ENCODE peak calls at places on chromosomes 13 and 19, in six cellular contexts. I is AG04450; O is CD8-positive, alpha-beta T cell; D is CD4-positive, alpha-beta T cell; N is testis; M is SJSA1. V is an unnamed sample.

GRCh38 chr19:40831502-40832430 is 18.5 kb downstream of the CYP2A6 start:
- DNase-seq in D (no peak), I (peak; percentile 96), O (no peak), N (no peak), M (no peak), V (peak; percentile 98)

GRCh38 chr13:39455534-39456175 is 147.3 kb downstream of the LHFPL6 start:
- DNase-seq in O (no peak), I (no peak), M (peak; percentile 3), N (no peak), D (no peak), V (no peak)

GRCh38 chr13:36352350-36352749 is 6.2 kb upstream of the SPART start:
- DNase-seq in M (peak; percentile 44), O (no peak), D (no peak), N (no peak), I (no peak), V (no peak)

GRCh38 chr13:20715340-20715732 is 11.8 kb downstream of the IL17D start:
- DNase-seq in O (no peak), D (no peak), M (no peak), I (no peak), N (no peak), V (no peak)

GRCh38 chr19:41755328-41755913 is at the start of gene CEACAM6:
- DNase-seq in N (no peak), M (no peak), O (no peak), D (no peak), I (no peak), V (peak; percentile 86)

GRCh38 chr13:37617162-37617561 is 18.6 kb upstream of the POSTN start:
- DNase-seq in M (peak; percentile 90), N (no peak), D (no peak), I (no peak), O (no peak), V (peak; percentile 14)

GRCh38 chr13:100619940-100620339 is 31.4 kb upstream of the GGACT start:
- DNase-seq in N (no peak), D (no peak), I (no peak), M (no peak), O (no peak), V (no peak)

GRCh38 chr13:43522788-43523187 is 264.0 kb downstream of the ENOX1 start:
- DNase-seq in D (no peak), M (peak; percentile 6), N (no peak), I (no peak), O (no peak), V (no peak)

GRCh38 chr13:93857126-93857525 is 622.4 kb downstream of the DCT start:
- DNase-seq in O (no peak), D (no peak), M (no peak), N (no peak), I (peak; percentile 20), V (no peak)

GRCh38 chr19:2306971-2307370 is 983 bp downstream of the LINGO3 start:
- DNase-seq in D (no peak), M (no peak), N (no peak), O (no peak), I (no peak), V (no peak)

GRCh38 chr13:20161275-20161950 is 561 bp upstream of the GJA3 start:
- DNase-seq in I (no peak), M (no peak), N (peak; percentile 61), O (peak; percentile 51), D (peak; percentile 54), V (no peak)

GRCh38 chr13:109140777-109141354 is 511.5 kb downstream of the MYO16 start:
- DNase-seq in D (no peak), O (no peak), I (no peak), N (no peak), M (no peak), V (no peak)

GRCh38 chr19:1672038-1672768 is 19.8 kb upstream of the TCF3 start:
- DNase-seq in O (peak; percentile 52), I (no peak), D (peak; percentile 70), M (peak; percentile 15), N (peak; percentile 42), V (peak; percentile 38)

GRCh38 chr13:97979556-97979955 is 26.1 kb downstream of the IPO5 start:
- DNase-seq in I (no peak), M (no peak), D (no peak), O (no peak), N (no peak), V (no peak)

GRCh38 chr13:97976551-97977375 is 23.3 kb downstream of the IPO5 start:
- DNase-seq in D (no peak), M (peak; percentile 49), N (peak; percentile 92), O (no peak), I (no peak), V (no peak)

GRCh38 chr13:97978661-97979450 is 25.4 kb downstream of the IPO5 start:
- DNase-seq in I (no peak), N (no peak), D (no peak), O (no peak), M (no peak), V (no peak)

GRCh38 chr13:97977376-97977705 is 23.9 kb downstream of the IPO5 start:
- DNase-seq in M (no peak), N (no peak), I (no peak), O (no peak), D (no peak), V (no peak)

DNA sequence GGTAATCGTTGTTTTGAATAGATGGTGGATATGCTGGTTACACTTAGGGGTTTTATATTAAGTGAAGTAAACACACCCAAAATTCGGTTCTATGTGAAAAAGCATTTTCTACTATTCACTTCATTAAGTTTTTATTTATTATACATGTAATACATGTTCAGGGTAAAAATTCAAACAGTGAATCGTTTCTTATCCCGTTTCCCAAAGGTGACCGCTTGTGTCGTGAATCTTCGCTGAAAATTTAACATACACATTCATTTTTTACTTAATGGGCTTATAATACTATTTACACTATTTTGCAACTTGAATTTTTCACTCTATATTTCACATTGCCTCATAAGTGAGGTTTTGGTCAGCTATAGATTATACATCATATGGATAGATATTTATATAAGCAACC is 24.5 kb downstream of the IPO5 start:
- DNase-seq in D (no peak), N (no peak), I (no peak), O (no peak), M (no peak), V (no peak)
- H3K27ac ChIP-seq in D (no peak overlapping the region), N (no peak overlapping the region), I (no peak overlapping the region), O (no peak overlapping the region), M (no peak overlapping the region), V (no peak overlapping the region)

DNA sequence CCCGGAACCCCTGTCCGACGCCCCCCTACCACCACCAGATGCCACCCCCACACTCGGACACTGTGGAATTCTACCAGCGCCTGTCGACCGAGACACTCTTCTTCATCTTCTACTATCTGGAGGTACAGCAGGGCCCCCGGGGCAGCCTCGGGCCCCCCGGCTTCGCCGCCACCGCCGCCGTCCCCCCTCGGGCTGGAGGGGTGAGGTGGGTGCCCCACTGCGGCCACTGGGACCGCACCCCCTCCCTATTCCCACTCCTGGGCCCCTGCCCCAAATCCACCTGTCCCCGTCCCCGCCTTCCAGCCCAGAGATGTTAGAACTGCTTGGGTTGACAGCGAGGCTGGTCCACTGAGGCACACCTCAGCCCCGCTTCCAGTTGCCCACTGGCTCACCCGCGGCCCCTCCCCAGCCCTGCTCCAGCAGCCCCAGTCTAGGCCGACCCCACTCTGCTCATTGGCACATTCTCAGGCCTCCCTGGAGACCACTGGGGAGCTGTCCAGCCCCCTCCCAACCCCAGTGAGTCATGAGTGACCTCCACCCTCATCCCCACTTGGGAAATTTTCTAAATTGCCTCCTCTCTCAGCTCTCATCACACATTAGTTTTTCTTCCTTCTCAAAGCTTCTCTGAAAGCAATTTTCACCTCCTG is 6.5 kb downstream of the LENG1 start:
- DNase-seq in N (no peak), M (no peak), I (no peak), D (no peak), O (no peak), V (peak; percentile 9)
- H3K27ac ChIP-seq in N (peak overlapping the region; percentile 25), M (no peak overlapping the region), I (no peak overlapping the region), D (peak overlapping the region; percentile 17), O (no peak overlapping the region), V (no peak overlapping the region)

DNA sequence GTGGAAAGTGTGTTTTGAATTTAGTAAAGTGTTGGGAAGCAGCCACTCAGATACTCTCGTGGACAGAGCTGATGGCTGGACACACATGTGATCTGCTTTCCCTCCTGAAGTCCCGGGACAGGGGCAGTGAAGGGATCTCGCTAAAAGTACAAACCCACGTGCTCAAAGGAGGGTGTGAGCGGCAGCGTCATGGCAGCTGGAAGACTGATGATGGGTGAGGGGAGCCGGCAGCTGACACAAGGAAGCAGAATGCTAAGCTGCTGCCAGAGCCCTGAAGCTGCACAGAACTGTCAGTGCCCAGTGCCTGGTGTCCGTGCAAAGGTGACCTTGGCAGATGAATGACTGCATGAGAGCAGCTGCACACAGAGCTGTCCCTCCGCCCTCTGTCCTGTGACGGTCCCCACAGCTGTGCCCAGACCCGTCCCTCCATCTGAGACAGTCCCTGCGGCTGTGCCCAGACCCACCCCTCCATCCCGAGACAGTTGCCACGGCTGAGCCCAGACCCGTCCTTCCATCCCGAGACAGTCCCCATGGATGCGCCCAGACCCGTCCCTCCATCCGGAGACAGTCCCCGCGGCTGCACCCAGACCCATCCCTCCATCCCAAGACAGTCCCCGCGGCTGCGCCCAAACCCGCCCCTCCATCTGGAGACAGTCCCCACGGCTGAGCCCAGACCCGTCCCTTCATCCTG is 29.6 kb upstream of the TMEM255B start:
- DNase-seq in O (no peak), N (peak; percentile 58), M (no peak), I (no peak), D (no peak), V (no peak)
- H3K27ac ChIP-seq in O (no peak overlapping the region), N (no peak overlapping the region), M (no peak overlapping the region), I (no peak overlapping the region), D (no peak overlapping the region), V (no peak overlapping the region)

GRCh38 chr19:46492841-46493235 is 2.8 kb downstream of the PNMA8B start:
- DNase-seq in I (no peak), D (no peak), O (no peak), M (no peak), N (no peak), V (no peak)

GRCh38 chr19:46491975-46492682 is 3.5 kb downstream of the PNMA8B start:
- DNase-seq in O (no peak), I (no peak), D (no peak), M (no peak), N (no peak), V (no peak)

GRCh38 chr19:46494115-46494935 is 1.3 kb downstream of the PNMA8B start:
- DNase-seq in N (no peak), I (no peak), M (no peak), O (no peak), D (no peak), V (no peak)

GRCh38 chr19:46494936-46495788 is 505 bp downstream of the PNMA8B start:
- DNase-seq in I (no peak), N (no peak), D (no peak), O (no peak), M (no peak), V (no peak)

DNA sequence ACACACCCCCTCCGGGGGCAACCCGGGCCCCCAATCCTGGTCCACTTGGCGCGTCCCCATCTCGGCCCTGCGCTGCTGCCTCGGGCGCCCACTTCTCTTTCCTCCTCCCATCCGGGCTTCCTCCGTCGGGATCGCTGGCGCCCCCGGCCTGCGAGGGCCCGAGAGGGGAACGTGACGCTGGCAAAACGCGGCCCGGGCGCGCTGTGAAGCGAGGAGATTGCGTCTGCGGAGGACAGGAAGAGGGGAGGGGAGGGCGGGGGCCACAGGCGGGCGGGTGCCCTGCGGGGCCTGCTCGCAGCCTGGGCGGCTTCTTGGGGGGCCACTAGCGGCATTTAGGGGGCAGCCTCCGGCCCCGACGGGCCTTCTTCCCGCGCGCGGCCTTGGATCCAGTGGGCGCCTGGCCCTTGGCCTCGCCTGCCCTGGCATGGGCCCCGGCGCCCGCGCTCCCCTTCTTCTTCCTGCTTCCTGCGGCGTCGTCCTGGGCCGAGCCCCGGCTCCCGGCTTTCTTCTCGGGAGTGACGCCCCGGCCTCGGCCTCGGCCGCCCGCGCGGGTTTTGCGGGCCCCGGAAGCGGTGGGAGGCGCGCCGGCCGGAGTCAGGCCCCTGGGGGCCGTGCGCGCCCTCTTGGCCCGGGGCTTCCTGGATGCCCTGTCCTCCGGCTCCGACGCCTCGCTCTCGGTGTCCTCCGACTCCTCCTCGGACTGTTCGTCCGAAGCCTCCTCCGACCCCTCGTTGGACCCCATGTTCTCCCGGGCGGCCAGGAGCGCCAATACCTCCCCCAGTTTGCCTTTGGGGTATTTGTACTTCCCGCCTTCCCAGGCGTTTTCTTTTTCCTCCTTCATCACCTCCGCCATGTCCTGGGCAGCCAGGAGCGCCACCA is 2.2 kb downstream of the PNMA8B start:
- DNase-seq in N (no peak), D (peak; percentile 57), I (no peak), O (no peak), M (no peak), V (no peak)
- H3K27ac ChIP-seq in N (peak overlapping the region; percentile 80), D (no peak overlapping the region), I (no peak overlapping the region), O (no peak overlapping the region), M (no peak overlapping the region), V (no peak overlapping the region)